ENCODE peak calls at places on chromosomes 5 and 9, in seven cellular contexts. S is heart left ventricle, H is A549, E is stomach, M is testis, C is gastrocnemius medialis, G is breast epithelium. R is an unnamed sample.

GRCh38 chr5:43482490-43483064 is 1.1 kb downstream of the TMEM267 start:
- DNase-seq in S (no peak), H (no peak), E (no peak), M (no peak), C (no peak), G (no peak), R (no peak)

GRCh38 chr9:128358861-128359260 is 12.3 kb upstream of the URM1 start:
- DNase-seq in S (no peak), H (no peak), E (no peak), M (no peak), C (no peak), G (no peak), R (no peak)

GRCh38 chr9:3528466-3528865 is 2.7 kb upstream of the RFX3 start:
- DNase-seq in S (no peak), H (no peak), E (no peak), M (no peak), C (no peak), G (no peak), R (no peak)

GRCh38 chr9:124975131-124975530 is 34.2 kb upstream of the GOLGA1 start:
- DNase-seq in S (no peak), H (no peak), E (no peak), M (no peak), C (no peak), G (no peak), R (no peak)

GRCh38 chr9:84261082-84261746 is 79.3 kb downstream of the SLC28A3 start:
- DNase-seq in S (peak), H (peak), E (peak), M (peak), C (peak), G (peak), R (peak)

GRCh38 chr9:86978986-86979385 is 31.7 kb upstream of the GAS1 start:
- DNase-seq in S (no peak), H (no peak), E (no peak), M (no peak), C (no peak), G (no peak), R (no peak)

GRCh38 chr9:116842658-116843057 is 155.6 kb downstream of the TRIM32 start:
- DNase-seq in S (no peak), H (no peak), E (no peak), M (no peak), C (no peak), G (no peak), R (no peak)

GRCh38 chr5:106481375-106481774 is 1189.4 kb downstream of the EFNA5 start:
- DNase-seq in S (no peak), H (no peak), E (no peak), M (no peak), C (no peak), G (no peak), R (no peak)

GRCh38 chr9:34253460-34253837 is 74.6 kb downstream of the UBAP1 start:
- DNase-seq in S (peak), H (peak), E (no peak), M (peak), C (peak), G (no peak), R (peak)

GRCh38 chr5:113321266-113321665 is 113.5 kb downstream of the TSSK1B start:
- DNase-seq in S (no peak), H (no peak), E (no peak), M (no peak), C (no peak), G (no peak), R (no peak)

GRCh38 chr9:131754846-131755245 is 15.0 kb upstream of the RAPGEF1 start:
- DNase-seq in S (no peak), H (no peak), E (no peak), M (no peak), C (no peak), G (no peak), R (no peak)

GRCh38 chr9:131585375-131585774 is 40.1 kb downstream of the PRRT1B start:
- DNase-seq in S (peak), H (no peak), E (no peak), M (no peak), C (no peak), G (no peak), R (no peak)

GRCh38 chr5:140114341-140115185 is 654 bp downstream of the PURA start:
- DNase-seq in S (peak), H (peak), E (peak), M (peak), C (peak), G (peak), R (peak)

GRCh38 chr5:149284501-149284900 is 12.8 kb downstream of the AFAP1L1 start:
- DNase-seq in S (no peak), H (no peak), E (no peak), M (no peak), C (peak), G (no peak), R (peak)

DNA sequence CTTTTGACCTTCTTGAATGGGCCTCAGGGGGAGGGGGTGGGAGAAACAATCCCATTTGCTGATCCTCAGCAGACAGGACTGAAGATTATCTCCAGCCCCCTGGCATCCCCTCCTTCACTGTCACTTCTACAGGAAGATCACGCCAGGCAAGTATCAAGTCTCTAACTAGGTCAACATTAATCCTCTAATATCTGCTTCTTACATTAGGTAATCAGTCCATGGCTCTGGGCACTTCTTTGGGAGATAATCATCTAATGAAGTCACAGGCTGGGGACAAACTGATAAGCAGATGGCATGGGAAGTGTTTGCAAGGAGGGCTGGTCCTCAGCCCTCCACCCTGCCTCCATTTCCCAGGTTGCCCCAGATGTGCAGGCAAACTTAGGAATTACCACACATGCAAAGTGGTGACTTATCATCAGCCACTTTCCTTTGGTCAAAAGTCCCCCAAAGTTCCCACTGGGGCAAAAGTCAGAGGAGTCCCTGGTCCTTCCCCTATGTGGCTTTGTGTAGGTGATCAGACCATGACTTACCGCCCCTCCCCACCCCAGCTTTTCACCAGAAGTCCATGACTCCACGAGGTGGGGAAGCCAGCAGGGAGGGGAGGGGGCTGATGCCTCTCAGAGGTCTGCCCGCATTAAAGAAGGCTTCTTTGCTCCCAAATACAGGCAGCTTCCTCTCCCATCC is 6.0 kb downstream of the TRAF1 start:
- DNase-seq in S (no peak), H (no peak), E (no peak), M (no peak), C (no peak), G (no peak), R (no peak)
- TF ChIP-seq POLR2A in S (no peak), H (no peak), E (no peak), M (no peak), C (no peak), G (no peak), R (no peak)

GRCh38 chr5:88952996-88953643 is 70.1 kb upstream of the MEF2C start:
- DNase-seq in S (no peak), H (no peak), E (no peak), M (no peak), C (no peak), G (no peak), R (no peak)

GRCh38 chr5:88956416-88956815 is 73.4 kb upstream of the MEF2C start:
- DNase-seq in S (no peak), H (no peak), E (no peak), M (no peak), C (no peak), G (no peak), R (no peak)

GRCh38 chr5:88955403-88955802 is 72.4 kb upstream of the MEF2C start:
- DNase-seq in S (no peak), H (no peak), E (no peak), M (no peak), C (no peak), G (no peak), R (no peak)

GRCh38 chr5:88954511-88954910 is 71.5 kb upstream of the MEF2C start:
- DNase-seq in S (no peak), H (no peak), E (no peak), M (no peak), C (no peak), G (no peak), R (no peak)

GRCh38 chr5:88957000-88957399 is 74.0 kb upstream of the MEF2C start:
- DNase-seq in S (no peak), H (no peak), E (no peak), M (no peak), C (no peak), G (no peak), R (no peak)
- TF ChIP-seq POLR2A in S (no peak), H (no peak), E (no peak), M (no peak), C (no peak), G (no peak), R (no peak)

DNA sequence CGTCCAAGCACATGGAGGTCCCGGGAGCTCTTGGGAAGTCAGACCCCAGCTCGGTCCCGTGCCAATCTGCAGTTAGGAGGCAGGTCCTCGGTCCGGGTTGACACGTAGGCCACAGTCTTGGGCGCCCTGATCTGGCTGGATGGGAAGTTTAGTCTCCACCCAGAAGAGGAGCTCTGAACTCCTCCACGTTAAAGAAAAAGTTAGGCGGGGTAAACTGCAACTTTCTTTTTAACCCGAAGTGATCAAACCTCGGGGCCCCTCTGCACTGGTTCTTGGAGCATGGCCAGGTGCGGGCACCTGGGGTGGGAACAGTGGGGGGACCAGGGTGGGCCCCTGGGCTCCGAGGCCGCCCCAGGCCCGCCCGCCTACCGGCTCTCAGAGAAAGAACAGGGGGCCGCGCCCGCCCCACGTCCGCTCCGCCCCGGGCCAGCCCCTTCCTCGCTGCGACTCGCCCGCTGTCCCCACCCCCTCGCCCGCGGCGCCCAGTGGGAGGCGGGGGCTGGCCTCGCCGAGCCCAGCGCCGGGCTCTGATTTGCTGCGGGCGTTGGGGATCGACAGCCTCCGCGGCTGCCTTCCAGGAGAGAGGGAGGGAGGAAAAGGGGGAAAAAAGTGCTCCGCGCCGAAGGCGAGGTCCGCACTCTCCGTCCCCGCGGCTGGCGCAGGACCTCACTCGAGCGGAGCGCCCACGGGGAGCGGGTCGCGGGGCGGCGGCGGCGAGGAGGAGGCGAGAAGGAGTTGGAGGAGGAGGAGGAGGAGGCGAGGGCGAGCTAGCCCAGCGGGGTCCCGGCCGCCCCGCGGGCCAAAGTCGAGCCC is at the start of gene COL5A1:
- DNase-seq in S (peak), H (peak), E (peak), M (peak), C (peak), G (peak), R (peak)
- TF ChIP-seq POLR2A in S (no peak), H (peak), E (no peak), M (no peak), C (peak), G (peak), R (peak)

DNA sequence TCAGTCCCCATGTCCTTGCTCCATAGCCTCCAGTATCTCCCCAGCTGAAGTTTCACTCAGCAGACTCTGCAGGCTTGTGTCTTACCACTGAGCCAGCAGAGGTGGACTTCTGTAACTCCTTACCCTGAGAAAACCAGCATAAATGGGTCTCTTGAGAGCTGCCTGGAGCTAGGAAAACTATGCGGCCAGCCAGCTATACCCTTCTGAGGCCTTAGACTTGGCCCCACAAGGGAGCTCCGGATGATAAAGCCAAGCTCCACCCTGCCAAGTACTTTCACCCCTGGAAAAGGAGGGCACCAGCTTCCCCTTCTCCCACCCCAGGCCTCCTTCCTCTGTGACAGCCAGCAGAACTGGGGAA is 12.1 kb downstream of the IRF1 start:
- DNase-seq in S (peak), H (no peak), E (no peak), M (no peak), C (no peak), G (no peak), R (peak)
- TF ChIP-seq POLR2A in S (no peak), H (no peak), E (no peak), M (no peak), C (no peak), G (no peak), R (no peak)

GRCh38 chr9:136527721-136528710 is 17.8 kb downstream of the NOTCH1 start:
- DNase-seq in S (no peak), H (peak), E (peak), M (no peak), C (no peak), G (no peak), R (no peak)
- TF ChIP-seq POLR2A in S (no peak), H (no peak), E (no peak), M (no peak), C (no peak), G (no peak), R (no peak)

GRCh38 chr9:91422832-91423711 is 560 bp downstream of the NFIL3 start:
- DNase-seq in S (peak), H (peak), E (peak), M (peak), C (peak), G (no peak), R (peak)
- TF ChIP-seq POLR2A in S (no peak), H (no peak), E (peak), M (no peak), C (peak), G (peak), R (peak)

DNA sequence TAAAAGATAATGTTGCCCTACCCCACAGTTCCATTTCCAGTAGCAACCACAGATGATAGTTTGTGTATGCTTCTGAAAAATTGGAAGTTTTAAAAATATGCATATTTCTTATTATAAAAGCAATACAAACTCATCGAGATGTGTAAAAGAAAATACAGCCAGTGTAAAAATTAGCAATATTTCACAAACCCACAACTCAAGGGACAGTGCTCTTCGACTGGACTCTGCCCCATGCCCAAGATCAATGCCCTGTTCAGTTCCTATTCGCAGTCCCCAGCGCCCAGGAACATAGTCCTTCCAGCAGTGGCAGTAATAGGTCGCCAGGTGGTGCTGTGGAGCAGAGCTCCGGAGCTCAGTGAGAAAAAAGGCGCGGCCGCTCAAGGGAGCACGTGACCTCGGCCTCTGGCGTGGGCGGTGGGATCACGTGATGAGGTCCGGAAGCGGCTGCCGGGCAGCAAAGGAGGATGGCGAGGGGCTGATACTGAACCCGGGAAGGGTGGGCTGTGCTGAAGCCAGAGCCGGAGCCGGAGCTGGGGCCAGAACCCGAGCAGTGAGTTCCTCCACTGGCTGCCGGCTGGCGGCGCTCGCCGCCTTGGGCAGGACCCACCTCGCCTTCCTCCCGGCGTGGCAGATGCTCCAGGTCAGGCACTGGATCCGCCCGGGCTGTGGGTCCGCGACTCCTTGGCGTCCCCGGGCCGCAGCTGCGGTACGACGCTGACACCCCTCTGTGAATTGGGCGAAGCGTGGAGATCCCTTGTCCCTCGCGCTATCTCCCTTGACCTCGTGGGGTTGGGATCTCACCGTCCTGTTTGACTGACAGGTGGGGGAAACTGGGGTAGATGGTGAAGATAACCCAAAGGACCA is at the start of gene SLC36A1:
- DNase-seq in S (peak), H (peak), E (peak), M (peak), C (peak), G (peak), R (peak)
- TF ChIP-seq POLR2A in S (no peak), H (peak), E (no peak), M (no peak), C (peak), G (no peak), R (peak)

DNA sequence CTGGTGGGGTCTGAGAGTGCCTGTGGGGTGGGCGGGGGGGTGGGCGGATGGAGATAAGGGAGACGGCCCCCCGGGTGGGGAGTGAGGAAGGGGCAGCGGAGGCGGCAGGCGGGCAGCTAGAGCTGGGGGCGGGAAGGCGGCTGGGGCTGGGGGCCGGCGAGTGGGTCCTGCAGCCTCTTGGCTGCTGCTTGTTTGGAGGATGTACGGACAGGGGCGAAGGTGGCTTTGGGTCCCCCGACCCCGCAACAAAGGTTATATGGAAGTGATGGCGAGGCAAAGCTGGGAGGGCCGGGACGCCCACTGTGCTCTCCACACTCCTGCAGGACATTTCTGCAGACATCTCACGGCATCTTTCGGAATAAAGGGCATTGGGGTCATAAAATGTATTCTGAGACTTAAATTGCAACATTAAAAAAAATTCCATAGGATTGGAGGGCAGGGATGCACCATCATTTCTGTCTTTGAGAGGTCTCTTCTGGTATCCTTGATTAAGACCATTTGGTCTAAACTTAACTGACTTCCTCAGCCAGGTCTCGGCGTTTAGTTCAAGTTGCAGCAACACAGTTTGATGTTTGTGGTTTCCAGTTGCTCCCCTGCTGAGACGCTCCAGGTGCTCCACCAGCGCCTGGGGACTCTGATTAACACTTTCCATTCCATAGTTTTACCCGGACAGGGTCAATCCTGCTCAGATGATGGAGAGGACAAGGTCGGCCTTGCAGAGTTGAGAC is 101.5 kb upstream of the SSBP2 start:
- DNase-seq in S (peak), H (peak), E (no peak), M (peak), C (peak), G (no peak), R (peak)
- TF ChIP-seq POLR2A in S (no peak), H (peak), E (no peak), M (no peak), C (no peak), G (no peak), R (no peak)